ENCODE peak calls at places on chromosomes 13 and 19, in six cellular contexts. O is AG04450, B is glutamatergic neuron, N is GM13976, U is A172, W is Right ventricle myocardium superior. R is an unnamed sample.
A peak's percentile ranks its signal among the peaks of the same experiment; 100 is the strongest.

GRCh38 chr13:51500687-51501086 is 47.9 kb upstream of the INTS6 start:
- DNase-seq in N (no peak), W (no peak), O (no peak), U (no peak), B (no peak), R (no peak)

GRCh38 chr19:35225951-35226350 is 2.6 kb downstream of the FAM187B start:
- DNase-seq in O (no peak), U (no peak), B (no peak), W (no peak), N (no peak), R (no peak)

GRCh38 chr19:55588738-55589137 is 8.1 kb upstream of the ZNF579 start:
- DNase-seq in W (peak; percentile 2), O (no peak), N (no peak), U (no peak), B (no peak), R (no peak)

GRCh38 chr13:20141238-20142018 is 19.4 kb downstream of the GJA3 start:
- DNase-seq in O (no peak), N (no peak), U (no peak), B (no peak), W (peak; percentile 65), R (no peak)

GRCh38 chr13:103164239-103164638 is 98.0 kb upstream of the SLC10A2 start:
- DNase-seq in B (no peak), U (no peak), N (no peak), W (no peak), O (no peak), R (no peak)

GRCh38 chr13:95212962-95213850 is 88.0 kb downstream of the ABCC4 start:
- DNase-seq in W (no peak), O (no peak), U (no peak), B (no peak), N (no peak), R (no peak)

GRCh38 chr19:42965204-42965603 is 28.2 kb upstream of the PSG7 start:
- DNase-seq in N (no peak), O (peak; percentile 30), U (peak; percentile 69), B (no peak), W (no peak), R (no peak)

GRCh38 chr13:111314852-111315251 is 5.6 kb upstream of the TEX29 start:
- DNase-seq in W (no peak), B (no peak), N (no peak), U (no peak), O (no peak), R (no peak)

GRCh38 chr13:49627831-49628652 is at the start of gene ARL11:
- DNase-seq in W (peak; percentile 85), B (peak; percentile 62), U (no peak), O (no peak), N (peak; percentile 90), R (peak; percentile 81)

GRCh38 chr13:98083507-98083906 is 59.4 kb upstream of the FARP1 start:
- DNase-seq in B (no peak), U (peak; percentile 83), N (no peak), W (no peak), O (peak; percentile 83), R (no peak)

GRCh38 chr13:91126806-91127205 is 220.7 kb upstream of the MIR17HG start:
- DNase-seq in W (no peak), N (no peak), B (no peak), O (no peak), U (no peak), R (no peak)

GRCh38 chr19:16594681-16595091 is 22.5 kb upstream of the SLC35E1 start:
- DNase-seq in O (no peak), N (no peak), B (no peak), W (no peak), U (no peak), R (no peak)